ENCODE peak calls at places on chromosomes 1 and 21, in seven cellular contexts. T, Q, S, O, V, F and B are unnamed samples. For H3K4me1, the result is how much of the 10 kb centered on the place peaks cover.

GRCh38 chr1:115412733-115413132 is 74.7 kb upstream of the NGF start:
- DNase-seq in V (no peak), S (no peak), Q (no peak), T (no peak), F (no peak), O (no peak), B (no peak)

GRCh38 chr1:58584082-58584895 is 7.2 kb upstream of the TACSTD2 start:
- DNase-seq in O (no peak), F (peak), V (peak), Q (peak), S (peak), T (no peak), B (no peak)

GRCh38 chr1:58465825-58466617 is 80.5 kb downstream of the OMA1 start:
- DNase-seq in O (no peak), T (no peak), V (no peak), S (no peak), Q (no peak), F (no peak), B (no peak)

GRCh38 chr1:68173283-68174172 is 58.8 kb downstream of the WLS start:
- DNase-seq in F (no peak), T (no peak), S (no peak), V (peak), O (no peak), Q (no peak), B (no peak)

GRCh38 chr1:15337656-15338402 is 71.9 kb upstream of the EFHD2 start:
- DNase-seq in T (peak), Q (no peak), S (no peak), O (no peak), F (peak), V (peak), B (no peak)

GRCh38 chr1:203127672-203128611 is at the start of gene ADORA1:
- DNase-seq in S (peak), V (peak), Q (peak), F (peak), T (peak), O (peak), B (peak)

GRCh38 chr21:40881767-40882166 is 34.8 kb upstream of the DSCAM start:
- DNase-seq in Q (no peak), O (no peak), F (no peak), S (no peak), V (no peak), T (no peak), B (no peak)

GRCh38 chr1:54995013-54995760 is 3.5 kb upstream of the BSND start:
- DNase-seq in O (no peak), V (no peak), S (no peak), T (no peak), F (no peak), Q (no peak), B (no peak)

GRCh38 chr1:38677756-38678155 is 181.8 kb downstream of the RRAGC start:
- DNase-seq in O (no peak), S (no peak), T (no peak), Q (no peak), V (no peak), F (no peak), B (no peak)

GRCh38 chr1:210098376-210098775 is 134.2 kb upstream of the SERTAD4 start:
- DNase-seq in S (no peak), V (no peak), F (no peak), Q (no peak), T (no peak), O (no peak), B (no peak)

GRCh38 chr1:7279753-7280150 is 491.3 kb upstream of the VAMP3 start:
- DNase-seq in V (no peak), O (no peak), T (no peak), F (no peak), S (no peak), Q (no peak), B (no peak)

GRCh38 chr1:225607355-225607754 is 45.6 kb downstream of the ENAH start:
- DNase-seq in T (no peak), S (no peak), Q (no peak), O (no peak), V (no peak), F (no peak), B (no peak)

GRCh38 chr1:99681583-99681982 is 35.7 kb downstream of the PALMD start:
- DNase-seq in Q (no peak), T (peak), V (no peak), S (no peak), O (no peak), F (no peak), B (peak)

GRCh38 chr1:94617139-94617805 is 75.7 kb upstream of the F3 start:
- DNase-seq in Q (no peak), O (no peak), S (no peak), V (peak), F (no peak), T (no peak), B (no peak)

GRCh38 chr1:236287757-236288619 is 6.2 kb upstream of the ERO1B start:
- DNase-seq in O (peak), T (no peak), Q (no peak), S (peak), V (no peak), F (no peak), B (peak)

GRCh38 chr1:52119291-52119690 is 22.6 kb upstream of the ZFYVE9 start:
- DNase-seq in O (no peak), V (no peak), S (no peak), Q (no peak), T (no peak), F (no peak), B (no peak)

GRCh38 chr1:236608930-236609726 is 4.8 kb upstream of the HEATR1 start:
- DNase-seq in O (peak), F (peak), Q (peak), S (peak), V (peak), T (peak), B (peak)

GRCh38 chr1:230867903-230868735 is at the start of gene C1orf198:
- DNase-seq in O (peak), S (peak), T (peak), Q (peak), F (peak), V (no peak), B (peak)

GRCh38 chr1:156498447-156499193 is 2.0 kb downstream of the MEF2D start:
- DNase-seq in F (peak), T (peak), S (peak), Q (peak), V (peak), O (no peak), B (no peak)

GRCh38 chr1:214018605-214019268 is 31.0 kb downstream of the PROX1 start:
- DNase-seq in T (no peak), Q (no peak), F (no peak), S (no peak), V (no peak), O (no peak), B (no peak)

GRCh38 chr1:956636-957035 is 2.4 kb downstream of the NOC2L start:
- DNase-seq in V (no peak), O (no peak), S (no peak), F (no peak), T (no peak), Q (no peak), B (no peak)

GRCh38 chr1:202964755-202965440 is 2.2 kb downstream of the CYB5R1 start:
- DNase-seq in S (peak), Q (no peak), F (peak), O (no peak), T (peak), V (peak), B (peak)

GRCh38 chr1:12172042-12172851 is 5.5 kb downstream of the TNFRSF1B start:
- DNase-seq in T (no peak), S (no peak), V (no peak), O (no peak), F (no peak), Q (no peak), B (no peak)
- H3K4me1 ChIP-seq in T (half or more), S (under half), V (under half), O (under half), F (half or more), Q (under half), B (under half)

DNA sequence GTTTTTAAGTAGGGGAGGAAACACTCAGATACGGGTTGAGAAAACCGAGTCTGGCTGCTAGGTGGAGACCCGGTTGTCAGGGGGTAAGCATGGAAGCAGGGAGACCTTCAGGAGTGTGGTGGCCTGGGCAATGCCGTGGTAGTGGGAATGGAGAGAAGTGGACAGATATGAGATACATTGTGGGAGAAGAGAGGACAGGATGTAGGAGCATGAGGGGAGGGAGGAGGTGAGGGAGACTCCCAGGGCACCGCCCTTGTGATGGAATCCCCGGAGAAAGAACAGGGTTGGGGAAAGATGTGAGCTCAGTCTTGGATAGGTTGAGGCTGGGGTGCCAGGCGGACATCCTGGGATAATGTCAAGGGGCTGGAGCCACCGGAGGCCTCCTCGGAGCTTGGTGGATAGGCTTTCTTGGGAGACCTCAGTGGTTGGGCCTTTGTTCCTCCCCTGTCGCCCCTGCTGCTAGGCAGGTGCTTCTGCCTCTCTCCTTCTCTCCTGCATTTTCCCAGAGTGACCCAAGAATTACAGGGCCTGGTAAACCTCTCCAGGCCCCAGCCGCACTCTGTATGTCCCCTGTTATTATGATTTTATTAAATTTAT is 21.3 kb downstream of the ZNF362 start:
- DNase-seq in F (no peak), V (no peak), Q (no peak), T (no peak), S (peak), O (no peak), B (no peak)
- H3K4me1 ChIP-seq in F (under half), V (under half), Q (under half), T (under half), S (under half), O (under half), B (under half)

GRCh38 chr1:25624604-25625003 is 8.0 kb downstream of the MAN1C1 start:
- DNase-seq in T (no peak), O (no peak), S (no peak), Q (no peak), V (no peak), F (no peak), B (no peak)
- H3K4me1 ChIP-seq in T (under half), O (under half), S (under half), Q (under half), V (under half), F (under half), B (under half)

DNA sequence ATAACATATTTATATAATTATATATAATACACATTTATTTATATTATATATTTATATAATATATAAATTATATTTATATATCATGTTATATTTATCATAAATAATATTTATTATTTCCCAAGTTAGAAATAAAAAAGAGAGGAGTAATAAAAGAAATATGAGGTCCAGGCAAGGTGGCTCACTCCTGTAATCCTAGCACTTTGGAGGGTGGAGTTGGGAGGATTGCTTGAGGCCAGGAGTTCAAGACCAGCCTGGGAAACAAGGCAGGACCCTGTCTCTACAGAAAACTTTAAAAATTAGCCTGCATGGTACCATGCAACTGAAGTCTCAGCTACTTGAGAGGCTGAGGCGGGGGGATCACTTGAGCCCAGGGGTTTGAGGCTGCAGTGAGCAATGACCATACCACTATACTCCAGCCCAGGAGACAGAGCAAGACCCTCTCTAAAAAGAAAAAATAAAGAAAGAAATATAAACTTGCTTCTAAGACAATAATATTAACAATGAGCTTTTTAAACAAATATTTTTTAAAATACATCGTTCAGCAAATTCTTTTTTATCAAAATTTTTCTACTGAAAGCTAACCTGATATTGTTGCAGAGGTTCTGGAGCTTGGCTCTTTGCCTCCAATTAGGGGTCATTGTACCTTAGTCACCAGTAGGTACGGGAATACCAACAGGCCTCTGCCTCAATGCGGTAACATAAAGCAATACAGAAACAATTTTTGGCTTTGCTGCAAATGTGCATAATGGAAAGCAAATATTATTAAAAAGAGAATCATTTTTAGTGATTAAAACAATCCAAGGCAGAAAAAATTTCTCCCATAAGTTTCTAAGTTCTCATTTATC is 290.0 kb downstream of the SETD4 start:
- DNase-seq in S (no peak), T (no peak), V (no peak), Q (no peak), O (no peak), F (no peak), B (no peak)
- H3K4me1 ChIP-seq in S (under half), T (under half), V (under half), Q (under half), O (under half), F (under half), B (under half)

GRCh38 chr21:38308785-38309119 is 52.0 kb downstream of the KCNJ15 start:
- DNase-seq in S (no peak), O (no peak), F (no peak), T (no peak), V (no peak), Q (no peak), B (no peak)
- H3K4me1 ChIP-seq in S (under half), O (under half), F (under half), T (under half), V (under half), Q (half or more), B (under half)